ENCODE peak calls at places on chromosomes 2 and 18, in four cellular contexts. One of them, this sample, is unnamed.

GRCh38 chr18:33755918-33756590 is 178.0 kb downstream of the ASXL3 start:
- DNase-seq in thoracic aorta: no peak
- DNase-seq in RWPE1: peak; percentile 49
- DNase-seq in GM20000: no peak
- DNase-seq in this sample: no peak

GRCh38 chr2:16318051-16318450 is 347.6 kb downstream of the CYRIA start:
- DNase-seq in thoracic aorta: no peak
- DNase-seq in GM20000: no peak
- DNase-seq in RWPE1: no peak
- DNase-seq in this sample: no peak

GRCh38 chr2:58680938-58681337 is 439.8 kb upstream of the FANCL start:
- DNase-seq in thoracic aorta: no peak
- DNase-seq in GM20000: no peak
- DNase-seq in RWPE1: peak; percentile 2
- DNase-seq in this sample: no peak

GRCh38 chr18:78984941-78985784 is 5.5 kb downstream of the SALL3 start:
- DNase-seq in GM20000: peak; percentile 77
- DNase-seq in RWPE1: peak; percentile 40
- DNase-seq in thoracic aorta: no peak
- DNase-seq in this sample: no peak

GRCh38 chr2:10125842-10126596 is 3.5 kb downstream of the RRM2 start:
- DNase-seq in RWPE1: no peak
- DNase-seq in GM20000: no peak
- DNase-seq in thoracic aorta: no peak
- DNase-seq in this sample: no peak

GRCh38 chr2:70676301-70677035 is 91.5 kb downstream of the ADD2 start:
- DNase-seq in GM20000: no peak
- DNase-seq in thoracic aorta: no peak
- DNase-seq in RWPE1: no peak
- DNase-seq in this sample: no peak

GRCh38 chr2:136209540-136210264 is 91.8 kb upstream of the CXCR4 start:
- DNase-seq in thoracic aorta: no peak
- DNase-seq in GM20000: no peak
- DNase-seq in RWPE1: no peak
- DNase-seq in this sample: no peak

GRCh38 chr2:13003500-13003899 is 286.8 kb downstream of the TRIB2 start:
- DNase-seq in RWPE1: no peak
- DNase-seq in thoracic aorta: no peak
- DNase-seq in GM20000: no peak
- DNase-seq in this sample: no peak

GRCh38 chr2:222424729-222425671 is 657 bp downstream of the SGPP2 start:
- DNase-seq in GM20000: peak; percentile 71
- DNase-seq in thoracic aorta: no peak
- DNase-seq in RWPE1: no peak
- DNase-seq in this sample: no peak

GRCh38 chr2:135931776-135932438 is 53.5 kb downstream of the DARS1 start:
- DNase-seq in thoracic aorta: no peak
- DNase-seq in RWPE1: no peak
- DNase-seq in GM20000: peak; percentile 25
- DNase-seq in this sample: no peak

GRCh38 chr2:131580187-131580586 is 52.5 kb downstream of the CCDC74A start:
- DNase-seq in thoracic aorta: no peak
- DNase-seq in RWPE1: no peak
- DNase-seq in GM20000: no peak
- DNase-seq in this sample: no peak

GRCh38 chr2:158747346-158747745 is 47.8 kb upstream of the DAPL1 start:
- DNase-seq in RWPE1: no peak
- DNase-seq in thoracic aorta: no peak
- DNase-seq in GM20000: no peak
- DNase-seq in this sample: no peak

GRCh38 chr2:1584691-1585485 is 159.4 kb downstream of the PXDN start:
- DNase-seq in RWPE1: no peak
- DNase-seq in GM20000: no peak
- DNase-seq in thoracic aorta: no peak
- DNase-seq in this sample: no peak

GRCh38 chr2:66431840-66432511 is 2.9 kb upstream of the MEIS1 start:
- DNase-seq in thoracic aorta: no peak
- DNase-seq in GM20000: no peak
- DNase-seq in RWPE1: no peak
- DNase-seq in this sample: no peak

GRCh38 chr18:46431522-46432171 is 225.4 kb downstream of the LOXHD1 start:
- DNase-seq in GM20000: no peak
- DNase-seq in thoracic aorta: no peak
- DNase-seq in RWPE1: no peak
- DNase-seq in this sample: no peak

GRCh38 chr18:44893045-44893706 is 212.5 kb downstream of the SETBP1 start:
- DNase-seq in GM20000: no peak
- DNase-seq in thoracic aorta: no peak
- DNase-seq in RWPE1: no peak
- DNase-seq in this sample: no peak

GRCh38 chr2:162149940-162150339 is 2.1 kb downstream of the GCG start:
- DNase-seq in RWPE1: no peak
- DNase-seq in GM20000: no peak
- DNase-seq in thoracic aorta: no peak
- DNase-seq in this sample: no peak

GRCh38 chr2:37896319-37896718 is 28.8 kb upstream of the RMDN2 start:
- DNase-seq in thoracic aorta: no peak
- DNase-seq in RWPE1: no peak
- DNase-seq in GM20000: no peak
- DNase-seq in this sample: no peak

GRCh38 chr2:121532347-121532766 is 1.7 kb downstream of the RNU4ATAC start:
- DNase-seq in thoracic aorta: no peak
- DNase-seq in RWPE1: no peak
- DNase-seq in GM20000: no peak
- DNase-seq in this sample: no peak

GRCh38 chr2:238010572-238010971 is 43.8 kb downstream of the UBE2F start:
- DNase-seq in RWPE1: no peak
- DNase-seq in GM20000: no peak
- DNase-seq in thoracic aorta: no peak
- DNase-seq in this sample: no peak

DNA sequence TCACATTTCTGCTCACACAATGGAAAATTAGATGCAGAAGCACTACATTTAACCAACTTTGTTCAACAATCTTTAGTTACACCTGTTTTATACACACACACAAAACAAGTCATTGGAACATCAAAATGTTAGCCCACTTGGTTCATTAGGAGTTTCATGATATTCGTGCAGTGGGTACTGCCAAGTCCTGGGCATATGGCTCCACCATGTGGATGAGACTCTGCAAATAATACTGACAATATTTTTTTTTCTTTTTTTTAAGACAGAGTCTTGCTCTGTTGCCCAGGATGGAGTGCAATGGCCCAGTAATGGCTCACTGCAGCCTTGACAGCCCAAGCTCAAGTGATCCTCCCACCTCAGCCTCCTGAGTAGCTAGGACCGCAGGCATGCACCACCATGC is 34.5 kb upstream of the GRB14 start:
- DNase-seq in RWPE1: no peak
- DNase-seq in thoracic aorta: no peak
- DNase-seq in GM20000: no peak
- DNase-seq in this sample: no peak
- TF ChIP-seq CTCF in RWPE1: no peak
- TF ChIP-seq CTCF in thoracic aorta: no peak
- TF ChIP-seq CTCF in GM20000: no peak
- TF ChIP-seq CTCF in this sample: no peak

DNA sequence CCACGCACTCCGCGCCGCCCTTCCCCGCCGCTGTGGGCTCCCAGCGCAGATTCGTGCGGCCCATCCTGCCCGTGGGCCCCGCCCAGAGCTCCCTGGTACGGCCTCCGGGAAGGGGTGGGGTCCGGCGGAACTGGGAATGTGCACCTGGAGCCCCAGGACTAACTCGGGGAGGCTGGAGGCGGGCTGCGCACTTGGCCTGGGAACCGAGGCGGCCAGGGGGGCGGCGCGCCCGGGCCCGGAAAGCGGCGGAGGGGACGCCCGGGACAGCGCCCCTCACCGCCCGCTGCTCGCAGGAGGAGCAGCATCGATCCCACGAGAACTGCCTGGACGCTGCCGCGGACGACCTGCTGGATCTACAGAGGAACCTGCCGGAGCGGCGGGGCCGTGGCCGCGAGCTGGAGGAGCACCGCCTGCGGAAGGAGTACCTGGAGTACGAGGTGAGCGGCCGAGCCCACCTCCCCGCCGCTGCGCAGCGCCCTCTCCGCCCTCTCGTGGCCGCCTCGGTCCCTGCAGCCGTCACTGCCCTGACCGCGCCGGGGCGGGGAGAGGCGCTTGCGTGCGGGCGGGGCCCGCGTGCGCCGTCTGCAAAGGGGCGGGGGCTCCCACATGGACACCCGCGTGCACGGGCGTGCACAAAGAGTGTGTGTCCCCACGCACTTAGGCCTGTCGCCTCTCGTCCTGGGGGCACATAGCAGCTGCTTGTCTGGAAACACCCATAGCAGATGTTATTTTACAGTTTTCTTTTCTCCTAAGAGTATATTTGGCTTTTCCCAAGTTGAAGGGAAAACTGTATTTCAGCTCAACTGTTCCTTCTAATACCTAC is 25.2 kb downstream of the PSD4 start:
- DNase-seq in GM20000: peak; percentile 92
- DNase-seq in RWPE1: peak; percentile 84
- DNase-seq in thoracic aorta: no peak
- DNase-seq in this sample: peak; percentile 76
- TF ChIP-seq CTCF in GM20000: peak; percentile 95
- TF ChIP-seq CTCF in RWPE1: peak; percentile 96
- TF ChIP-seq CTCF in thoracic aorta: peak; percentile 93
- TF ChIP-seq CTCF in this sample: peak; percentile 97

DNA sequence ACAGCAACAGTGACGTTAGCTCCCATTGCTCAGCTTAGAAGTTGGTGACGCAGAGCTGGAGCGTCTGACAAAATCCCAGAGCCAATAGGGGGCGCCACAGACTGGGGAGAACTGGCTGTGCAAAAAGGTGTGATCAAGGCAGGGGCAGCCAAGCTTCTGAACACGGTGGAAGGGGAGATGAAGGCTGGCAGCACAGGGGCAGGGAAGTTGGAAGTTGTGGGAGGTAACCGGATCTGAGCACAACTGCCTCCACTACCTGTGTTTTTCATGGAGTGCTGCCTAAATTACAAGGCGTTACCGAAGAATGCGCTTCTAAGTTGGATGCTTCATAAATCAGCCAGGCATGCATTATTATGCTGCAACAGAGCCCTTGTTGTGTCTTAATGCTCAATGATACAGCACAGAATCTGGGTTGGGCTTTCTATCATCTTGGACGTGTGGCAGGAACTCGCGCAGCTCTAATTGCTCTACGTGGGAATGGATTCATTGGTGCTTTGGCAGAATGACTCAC is 370.0 kb downstream of the SLC4A3 start:
- DNase-seq in thoracic aorta: no peak
- DNase-seq in GM20000: no peak
- DNase-seq in RWPE1: no peak
- DNase-seq in this sample: peak; percentile 46
- TF ChIP-seq CTCF in thoracic aorta: peak; percentile 38
- TF ChIP-seq CTCF in GM20000: no peak
- TF ChIP-seq CTCF in RWPE1: no peak
- TF ChIP-seq CTCF in this sample: peak; percentile 61

GRCh38 chr2:240347373-240347940 is 88.0 kb upstream of the GPC1 start:
- DNase-seq in GM20000: no peak
- DNase-seq in thoracic aorta: no peak
- DNase-seq in RWPE1: no peak
- DNase-seq in this sample: no peak

GRCh38 chr2:240346015-240346752 is 89.3 kb upstream of the GPC1 start:
- DNase-seq in RWPE1: no peak
- DNase-seq in GM20000: no peak
- DNase-seq in thoracic aorta: no peak
- DNase-seq in this sample: no peak

GRCh38 chr2:240343548-240343947 is 91.9 kb upstream of the GPC1 start:
- DNase-seq in thoracic aorta: no peak
- DNase-seq in RWPE1: no peak
- DNase-seq in GM20000: no peak
- DNase-seq in this sample: no peak

GRCh38 chr2:240346753-240347372 is 88.6 kb upstream of the GPC1 start:
- DNase-seq in GM20000: no peak
- DNase-seq in RWPE1: no peak
- DNase-seq in thoracic aorta: no peak
- DNase-seq in this sample: no peak

GRCh38 chr2:240344904-240345303 is 90.6 kb upstream of the GPC1 start:
- DNase-seq in thoracic aorta: no peak
- DNase-seq in RWPE1: no peak
- DNase-seq in GM20000: no peak
- DNase-seq in this sample: no peak
- TF ChIP-seq CTCF in thoracic aorta: no peak
- TF ChIP-seq CTCF in RWPE1: no peak
- TF ChIP-seq CTCF in GM20000: no peak
- TF ChIP-seq CTCF in this sample: no peak

GRCh38 chr2:119123359-119123758 is 35.2 kb downstream of the C1QL2 start:
- DNase-seq in RWPE1: no peak
- DNase-seq in GM20000: no peak
- DNase-seq in thoracic aorta: no peak
- DNase-seq in this sample: no peak

GRCh38 chr2:119122663-119123062 is 35.9 kb downstream of the C1QL2 start:
- DNase-seq in thoracic aorta: no peak
- DNase-seq in RWPE1: no peak
- DNase-seq in GM20000: no peak
- DNase-seq in this sample: no peak

DNA sequence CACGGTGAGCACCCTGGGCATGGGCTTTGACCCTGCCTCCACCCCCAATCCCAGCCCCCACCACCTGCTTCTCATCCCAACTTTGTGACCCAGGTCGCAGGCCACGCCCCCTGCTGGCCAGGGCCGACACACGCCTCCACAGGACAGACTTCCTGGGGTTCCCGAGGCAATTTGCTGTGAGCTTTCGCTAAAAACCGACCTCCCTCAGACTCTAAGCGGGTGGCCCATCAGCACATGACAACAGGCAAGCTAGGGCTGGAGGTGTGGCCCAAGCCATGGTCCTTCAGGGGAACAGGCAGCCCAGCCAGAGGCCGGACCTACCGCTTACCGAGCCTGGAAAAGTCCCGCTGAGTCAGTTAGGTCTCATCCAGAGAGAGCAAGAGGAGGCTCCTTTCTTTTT is 31.9 kb downstream of the C1QL2 start:
- DNase-seq in GM20000: peak; percentile 50
- DNase-seq in RWPE1: peak; percentile 48
- DNase-seq in thoracic aorta: no peak
- DNase-seq in this sample: peak; percentile 44
- TF ChIP-seq CTCF in GM20000: peak; percentile 83
- TF ChIP-seq CTCF in RWPE1: peak; percentile 34
- TF ChIP-seq CTCF in thoracic aorta: no peak
- TF ChIP-seq CTCF in this sample: peak; percentile 68